ENCODE peak calls at places on chromosomes 6 and 20, in four cellular contexts. X is AG09309, U is DND-41, C is pancreas. Y is an unnamed sample.

GRCh38 chr6:2221724-2222274 is 23.6 kb downstream of the GMDS start:
- DNase-seq in X (no peak), U (no peak), C (no peak), Y (no peak)

GRCh38 chr6:157304840-157305675 is 18.3 kb downstream of the TMEM242 start:
- DNase-seq in X (no peak), U (no peak), C (no peak), Y (no peak)

GRCh38 chr6:56357616-56358373 is 110.4 kb upstream of the COL21A1 start:
- DNase-seq in X (no peak), U (no peak), C (no peak), Y (no peak)

GRCh38 chr6:33417903-33418689 is at the start of gene CUTA:
- DNase-seq in X (peak), U (peak), C (peak), Y (peak)

GRCh38 chr20:17542481-17542880 is 11.3 kb upstream of the BFSP1 start:
- DNase-seq in X (no peak), U (no peak), C (no peak), Y (no peak)

GRCh38 chr6:149716584-149716983 is 1.3 kb downstream of the LATS1 start:
- DNase-seq in X (no peak), U (no peak), C (no peak), Y (no peak)

GRCh38 chr6:123316733-123317323 is 319.9 kb downstream of the TRDN start:
- DNase-seq in X (no peak), U (no peak), C (no peak), Y (no peak)

GRCh38 chr6:48061630-48062029 is 49.4 kb downstream of the PTCHD4 start:
- DNase-seq in X (no peak), U (no peak), C (no peak), Y (no peak)

GRCh38 chr20:64225166-64225595 is 30.4 kb upstream of the PCMTD2 start:
- DNase-seq in X (no peak), U (no peak), C (no peak), Y (no peak)

GRCh38 chr20:3461191-3461874 is 9.5 kb upstream of the ATRN start:
- DNase-seq in X (no peak), U (no peak), C (no peak), Y (no peak)

GRCh38 chr6:111602481-111603404 is 2.9 kb downstream of the TRAF3IP2 start:
- DNase-seq in X (no peak), U (no peak), C (no peak), Y (no peak)

GRCh38 chr6:93581371-93581770 is 162.0 kb upstream of the EPHA7 start:
- DNase-seq in X (no peak), U (no peak), C (no peak), Y (no peak)

GRCh38 chr6:126064994-126065401 is 78.7 kb downstream of the TRMT11 start:
- DNase-seq in X (no peak), U (no peak), C (no peak), Y (no peak)

GRCh38 chr20:51416532-51417244 is 125.8 kb downstream of the NFATC2 start:
- DNase-seq in X (no peak), U (no peak), C (no peak), Y (no peak)

GRCh38 chr6:2310042-2310441 is 64.6 kb upstream of the GMDS start:
- DNase-seq in X (no peak), U (no peak), C (no peak), Y (no peak)

GRCh38 chr6:65708162-65708561 is 1.1 kb upstream of the EYS start:
- DNase-seq in X (no peak), U (no peak), C (no peak), Y (no peak)

GRCh38 chr20:46955601-46956556 is 61.2 kb downstream of the EYA2 start:
- DNase-seq in X (no peak), U (no peak), C (no peak), Y (no peak)

GRCh38 chr6:24734166-24734565 is 15.2 kb upstream of the C6orf62 start:
- DNase-seq in X (no peak), U (no peak), C (no peak), Y (no peak)

GRCh38 chr6:97186416-97186999 is 96.5 kb downstream of the MMS22L start:
- DNase-seq in X (peak), U (peak), C (peak), Y (peak)

GRCh38 chr6:103231185-103231584 is 1628.5 kb downstream of the HACE1 start:
- DNase-seq in X (no peak), U (no peak), C (no peak), Y (no peak)

DNA sequence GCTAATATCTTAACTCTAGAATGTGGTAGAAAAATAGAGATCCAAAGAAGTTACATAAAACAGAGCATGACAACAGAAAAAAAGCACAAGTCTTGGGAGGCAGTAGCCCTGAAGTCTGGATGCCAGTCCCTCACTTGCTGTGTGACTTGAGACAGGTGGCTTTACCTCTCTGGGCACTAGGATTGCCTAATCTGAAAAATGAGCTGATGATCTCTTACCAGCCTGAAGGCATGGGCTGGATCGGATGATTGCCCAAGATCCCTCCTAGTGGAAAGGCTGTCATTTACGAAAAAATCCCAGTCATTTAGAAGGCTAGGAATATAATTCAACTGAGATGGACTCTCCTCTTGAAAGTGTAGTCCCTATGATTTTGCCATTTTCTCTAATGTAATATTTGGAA is 10.9 kb upstream of the GCM1 start:
- DNase-seq in X (no peak), U (no peak), C (no peak), Y (no peak)
- TF ChIP-seq CTCF in X (peak), U (no peak), C (no peak), Y (no peak)

GRCh38 chr6:145814501-145815350 is at the start of gene FBXO30:
- DNase-seq in X (peak), U (peak), C (peak), Y (peak)
- TF ChIP-seq CTCF in X (no peak), U (peak), C (peak), Y (no peak)

GRCh38 chr20:43404880-43405279 is 52.8 kb upstream of the SRSF6 start:
- DNase-seq in X (no peak), U (no peak), C (no peak), Y (no peak)

GRCh38 chr20:43409041-43409913 is 48.4 kb upstream of the SRSF6 start:
- DNase-seq in X (peak), U (no peak), C (no peak), Y (no peak)
- TF ChIP-seq CTCF in X (peak), U (peak), C (no peak), Y (peak)

DNA sequence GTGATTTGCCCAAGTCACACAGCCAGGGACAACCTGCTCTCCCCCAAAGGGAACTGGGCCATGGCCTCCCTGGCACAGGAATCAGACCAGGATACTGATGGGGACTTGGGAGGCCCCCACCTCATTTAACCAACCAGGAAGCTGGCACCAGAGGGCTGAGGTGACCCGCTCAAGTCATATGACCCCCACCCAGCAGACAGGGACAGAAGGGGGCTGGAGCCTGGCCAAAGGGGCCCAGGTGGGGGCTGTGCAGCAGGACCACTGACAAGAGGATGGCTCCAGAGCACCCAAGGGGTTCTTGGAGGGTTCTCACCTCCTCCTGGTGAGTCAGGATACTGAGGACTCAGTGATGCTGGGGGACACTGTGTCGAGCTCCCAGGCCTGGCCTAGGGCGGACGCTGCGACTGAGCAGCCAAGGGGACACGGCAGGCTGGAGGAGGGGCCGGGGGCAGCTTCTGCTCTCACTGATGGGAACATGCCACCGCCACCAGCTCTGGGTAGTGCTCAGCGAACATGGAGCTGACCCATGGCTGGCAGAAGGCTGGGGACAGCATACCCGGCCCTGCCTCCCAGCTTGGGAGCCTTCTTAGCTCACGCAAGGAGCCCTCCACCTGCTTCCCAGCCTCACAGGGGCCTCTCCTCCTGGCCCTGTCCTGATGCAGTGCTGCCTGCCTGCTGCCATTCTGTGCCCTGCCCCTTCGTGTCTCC is 1.2 kb downstream of the CST7 start:
- DNase-seq in X (no peak), U (no peak), C (no peak), Y (no peak)
- TF ChIP-seq CTCF in X (no peak), U (no peak), C (no peak), Y (no peak)

GRCh38 chr20:57525328-57526053 is 551 bp upstream of the CTCFL start:
- DNase-seq in X (no peak), U (no peak), C (no peak), Y (no peak)

GRCh38 chr20:57527728-57528127 is 2.8 kb upstream of the CTCFL start:
- DNase-seq in X (no peak), U (no peak), C (no peak), Y (no peak)

GRCh38 chr20:57528148-57528547 is 3.2 kb upstream of the CTCFL start:
- DNase-seq in X (no peak), U (no peak), C (no peak), Y (no peak)

GRCh38 chr20:57526067-57526884 is 1.3 kb upstream of the CTCFL start:
- DNase-seq in X (no peak), U (peak), C (no peak), Y (no peak)

DNA sequence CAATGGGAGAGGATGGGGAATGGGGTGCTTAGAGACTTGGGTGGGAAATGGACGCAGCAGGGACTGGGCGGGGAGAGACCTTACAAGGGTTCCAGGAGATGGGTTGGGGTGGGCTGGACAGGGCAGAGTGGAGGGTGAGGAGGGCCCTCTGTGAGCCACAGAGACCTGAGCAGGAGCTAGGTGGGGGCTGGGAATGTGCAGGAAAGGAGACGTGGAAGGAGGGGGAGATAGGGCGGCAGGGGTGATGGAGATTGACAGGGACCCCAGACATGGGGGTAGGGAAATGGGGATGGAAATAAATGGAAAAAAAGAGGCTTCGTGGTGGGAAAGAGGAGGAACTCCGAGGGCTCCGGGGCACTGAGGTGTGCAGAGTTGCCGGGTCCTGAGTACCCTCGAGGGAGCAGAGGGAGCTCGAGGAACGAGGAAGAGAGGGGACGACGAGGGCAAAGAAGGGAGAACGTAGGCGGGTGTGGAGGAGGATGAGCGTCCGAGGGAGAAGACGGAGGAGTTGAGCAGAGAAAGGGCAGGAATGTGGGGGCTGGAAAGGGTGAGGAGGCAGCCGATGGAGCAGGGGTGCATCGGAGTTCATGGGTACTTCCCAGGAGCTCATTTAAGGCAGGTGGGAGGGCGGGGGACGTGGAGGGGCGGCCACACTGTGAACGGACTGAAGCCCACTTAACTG is 2.1 kb upstream of the CTCFL start:
- DNase-seq in X (no peak), U (no peak), C (no peak), Y (no peak)
- TF ChIP-seq CTCF in X (no peak), U (no peak), C (no peak), Y (no peak)

GRCh38 chr20:62693523-62693922 is 15.1 kb upstream of the NTSR1 start:
- DNase-seq in X (no peak), U (no peak), C (no peak), Y (no peak)

GRCh38 chr20:62692176-62692575 is 16.5 kb upstream of the NTSR1 start:
- DNase-seq in X (no peak), U (no peak), C (no peak), Y (no peak)

GRCh38 chr20:62694868-62695267 is 13.8 kb upstream of the NTSR1 start:
- DNase-seq in X (no peak), U (no peak), C (no peak), Y (no peak)

GRCh38 chr20:62695448-62696414 is 12.9 kb upstream of the NTSR1 start:
- DNase-seq in X (no peak), U (no peak), C (no peak), Y (no peak)

DNA sequence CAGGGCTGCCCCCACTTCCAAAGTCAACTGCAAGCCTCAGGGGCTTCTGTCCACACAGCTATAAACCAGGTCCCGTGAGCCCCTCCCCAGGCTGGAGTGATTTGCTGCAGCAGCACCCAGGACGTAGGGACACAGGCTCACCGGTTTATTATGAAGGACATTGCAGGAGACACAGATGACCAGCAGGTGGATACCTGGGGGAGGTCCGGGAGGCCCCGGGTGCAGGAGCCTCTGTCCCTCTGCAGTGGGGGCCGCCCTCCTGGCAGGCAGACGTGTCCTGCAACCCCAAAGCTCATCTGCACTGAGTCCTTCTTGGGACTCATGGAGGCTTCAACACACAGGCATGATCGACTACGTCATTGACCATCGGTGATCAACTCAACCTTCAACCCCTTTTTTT is 14.5 kb upstream of the NTSR1 start:
- DNase-seq in X (no peak), U (no peak), C (no peak), Y (no peak)
- TF ChIP-seq CTCF in X (no peak), U (no peak), C (no peak), Y (no peak)

GRCh38 chr6:80541186-80541585 is 434.7 kb downstream of the BCKDHB start:
- DNase-seq in X (peak), U (no peak), C (no peak), Y (no peak)
- TF ChIP-seq CTCF in X (no peak), U (no peak), C (no peak), Y (no peak)

DNA sequence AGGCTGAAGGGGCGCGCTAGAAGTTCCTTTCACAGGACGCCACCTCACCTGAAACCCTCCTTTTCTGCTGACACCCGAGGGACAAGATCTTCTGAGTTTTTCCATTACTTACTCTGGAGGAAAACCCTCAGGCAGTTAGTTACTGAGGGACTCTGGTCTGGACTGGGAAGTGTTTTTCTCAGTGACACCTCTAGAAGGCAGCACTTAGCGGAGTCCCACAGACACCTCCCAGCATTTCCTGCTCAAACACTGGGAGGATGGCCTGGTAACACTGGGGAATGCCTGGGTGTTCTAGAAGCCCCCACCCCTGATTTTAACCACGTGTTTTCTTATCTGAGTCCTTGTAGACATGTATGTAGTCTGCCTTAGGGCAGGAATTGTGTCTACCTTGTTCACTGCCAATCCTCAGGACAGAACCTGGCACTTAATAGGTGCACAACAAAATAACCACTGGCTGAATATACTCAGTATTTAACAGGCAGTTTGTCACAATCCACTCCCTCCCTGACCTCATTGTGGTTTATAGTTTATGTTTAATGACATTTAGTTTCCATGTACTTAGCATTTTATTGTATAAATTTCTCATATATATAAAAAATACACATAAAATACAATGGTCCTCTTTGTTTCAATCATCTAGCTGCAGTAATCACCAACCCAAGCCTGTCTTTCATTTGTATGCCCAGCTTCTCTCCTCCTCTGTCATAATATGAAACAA is 4.8 kb downstream of the GSTA3 start:
- DNase-seq in X (no peak), U (peak), C (no peak), Y (no peak)
- TF ChIP-seq CTCF in X (peak), U (peak), C (no peak), Y (no peak)

GRCh38 chr6:39218868-39219567 is 10.3 kb downstream of the KCNK5 start:
- DNase-seq in X (peak), U (no peak), C (no peak), Y (no peak)
- TF ChIP-seq CTCF in X (no peak), U (no peak), C (no peak), Y (no peak)

DNA sequence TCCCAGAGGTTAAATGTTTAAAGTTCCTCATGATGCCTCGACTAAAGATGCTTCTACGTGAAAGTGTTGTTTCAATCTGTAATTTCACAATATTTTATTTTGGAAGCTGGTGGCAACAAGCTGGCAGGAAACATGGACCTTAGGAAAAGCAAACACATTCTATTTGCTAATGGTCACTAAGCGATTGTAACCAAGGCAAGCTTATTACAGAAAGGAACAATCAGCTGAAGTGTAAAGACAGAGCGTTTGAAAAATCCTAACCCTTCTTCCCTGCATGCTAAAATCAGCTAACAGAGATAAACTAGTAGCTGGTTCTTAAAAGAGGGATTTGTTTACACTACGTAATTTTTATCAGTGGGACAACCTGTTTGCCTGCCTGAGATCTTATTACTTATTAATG is 50.0 kb downstream of the IL20RA start:
- DNase-seq in X (no peak), U (no peak), C (no peak), Y (no peak)
- TF ChIP-seq CTCF in X (no peak), U (no peak), C (no peak), Y (no peak)

Y was measured in mesothelial cell of epicardium.